ENCODE peak calls at places on chromosome 2, in ten cellular contexts. R is PC-3; B is keratinocyte; O is tibial artery; W is SK-N-SH; F is tibial nerve; D is lower lobe of right lung; A is HL-60; N is CD8-positive, alpha-beta T cell; U is heart left ventricle. V is an unnamed sample.

GRCh38 chr2:110991951-110992350 is 128.8 kb upstream of the BCL2L11 start:
- DNase-seq in R (no peak), B (no peak), O (no peak), W (no peak), F (no peak), D (no peak), A (no peak), N (no peak), U (no peak), V (no peak)

GRCh38 chr2:205758498-205758897 is 76.2 kb downstream of the NRP2 start:
- DNase-seq in R (peak; percentile 48), B (no peak), O (no peak), W (no peak), F (no peak), D (no peak), A (no peak), N (no peak), U (no peak), V (no peak)

GRCh38 chr2:166375205-166375735 is 474 bp downstream of the SCN9A start:
- DNase-seq in R (peak; percentile 47), B (no peak), O (no peak), W (peak; percentile 42), F (no peak), D (no peak), A (no peak), N (no peak), U (peak; percentile 24), V (no peak)

GRCh38 chr2:237171396-237171795 is 85.7 kb downstream of the COPS8 start:
- DNase-seq in R (peak; percentile 85), B (no peak), O (peak; percentile 73), W (no peak), F (peak; percentile 69), D (no peak), A (no peak), N (no peak), U (no peak), V (no peak)

GRCh38 chr2:122514451-122514996 is 759.1 kb downstream of the TSN start:
- DNase-seq in R (peak; percentile 59), B (no peak), O (no peak), W (no peak), F (no peak), D (no peak), A (no peak), N (no peak), U (no peak), V (no peak)

GRCh38 chr2:203934006-203934632 is 2.4 kb upstream of the ICOS start:
- DNase-seq in R (no peak), B (no peak), O (no peak), W (no peak), F (no peak), D (no peak), A (no peak), N (peak; percentile 46), U (no peak), V (no peak)

GRCh38 chr2:68994864-68995263 is 18.1 kb upstream of the ANTXR1 start:
- DNase-seq in R (peak; percentile 91), B (no peak), O (peak; percentile 76), W (no peak), F (peak; percentile 30), D (no peak), A (no peak), N (no peak), U (peak; percentile 48), V (peak; percentile 63)

GRCh38 chr2:102522890-102523289 is 49.9 kb downstream of the SLC9A4 start:
- DNase-seq in R (no peak), B (no peak), O (no peak), W (no peak), F (no peak), D (no peak), A (no peak), N (no peak), U (no peak), V (no peak)

GRCh38 chr2:120736955-120737801 is 1.5 kb downstream of the GLI2 start:
- DNase-seq in R (peak; percentile 62), B (no peak), O (peak; percentile 87), W (peak; percentile 74), F (no peak), D (no peak), A (no peak), N (peak; percentile 7), U (peak; percentile 61), V (peak; percentile 48)

GRCh38 chr2:43343573-43344304 is 117.3 kb upstream of the ZFP36L2 start:
- DNase-seq in R (no peak), B (no peak), O (peak; percentile 92), W (no peak), F (peak; percentile 88), D (no peak), A (no peak), N (no peak), U (peak; percentile 84), V (peak; percentile 71)

GRCh38 chr2:233814063-233814435 is 35.9 kb downstream of the MROH2A start:
- DNase-seq in R (no peak), B (no peak), O (no peak), W (no peak), F (no peak), D (no peak), A (no peak), N (no peak), U (no peak), V (no peak)

GRCh38 chr2:38634684-38635083 is 31.2 kb upstream of the GALM start:
- DNase-seq in R (no peak), B (no peak), O (no peak), W (peak; percentile 32), F (no peak), D (no peak), A (peak; percentile 51), N (no peak), U (no peak), V (no peak)

DNA sequence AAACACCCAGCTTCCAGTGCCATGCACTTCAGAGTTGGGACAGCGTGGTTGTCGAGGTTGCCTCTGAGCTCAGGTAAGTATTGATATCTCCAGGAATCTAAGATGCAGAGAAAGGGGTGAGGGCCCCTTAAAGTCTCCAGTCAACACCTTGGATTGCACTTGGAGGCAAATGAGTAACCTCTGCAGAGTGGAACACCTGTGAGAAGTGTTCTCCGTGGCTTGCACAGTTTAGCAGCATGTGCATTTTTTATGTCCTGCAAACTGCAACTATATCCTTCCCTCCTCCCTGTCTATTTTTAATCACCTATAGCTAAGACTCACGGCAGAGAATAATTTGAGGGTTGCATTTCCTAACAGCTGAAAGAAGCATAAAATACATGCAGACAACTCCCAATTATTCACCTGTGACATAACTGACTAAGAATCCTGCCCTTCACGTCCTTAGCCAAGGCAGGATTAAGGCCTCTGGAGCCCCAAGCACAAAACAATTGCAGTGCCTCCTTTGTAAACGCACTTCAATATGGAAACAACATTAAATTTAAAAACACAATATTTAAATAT is 1.6 kb upstream of the ZNF385B start:
- DNase-seq in R (no peak), B (no peak), O (no peak), W (no peak), F (no peak), D (no peak), A (no peak), N (no peak), U (no peak), V (no peak)
- H3K27me3 ChIP-seq in R (no peaks in the 10 kb centered on the region), B (peaks cover 35% of the 10 kb centered on the region), O (peaks cover 22% of the 10 kb centered on the region), W (peaks cover 24% of the 10 kb centered on the region), F (no peaks in the 10 kb centered on the region), D (peaks cover 23% of the 10 kb centered on the region), A (peaks cover 37% of the 10 kb centered on the region), N (no peaks in the 10 kb centered on the region), U (peaks cover 10% of the 10 kb centered on the region), V (peaks cover 84% of the 10 kb centered on the region)

GRCh38 chr2:41851554-41851953 is 196.3 kb upstream of the PKDCC start:
- DNase-seq in R (no peak), B (no peak), O (no peak), W (no peak), F (no peak), D (no peak), A (no peak), N (no peak), U (no peak), V (no peak)

GRCh38 chr2:41847744-41848441 is 199.9 kb upstream of the PKDCC start:
- DNase-seq in R (peak; percentile 47), B (no peak), O (no peak), W (no peak), F (peak; percentile 58), D (no peak), A (no peak), N (no peak), U (no peak), V (no peak)

GRCh38 chr2:41846962-41847361 is 200.9 kb upstream of the PKDCC start:
- DNase-seq in R (no peak), B (no peak), O (no peak), W (no peak), F (no peak), D (no peak), A (no peak), N (no peak), U (no peak), V (no peak)
- TF ChIP-seq CTCF in R (no peak), B (no peak), O (no peak), W (no peak), F (no peak), D (no peak), A (no peak), N (no peak), U (no peak), V (no peak)

GRCh38 chr2:240726876-240727275 is 35.2 kb downstream of the AQP12A start:
- DNase-seq in R (no peak), B (no peak), O (no peak), W (no peak), F (no peak), D (no peak), A (no peak), N (no peak), U (no peak), V (no peak)
- H3K27me3 ChIP-seq in R (no peaks in the 10 kb centered on the region), B (peaks cover 18% of the 10 kb centered on the region), O (peaks cover 50% of the 10 kb centered on the region), W (no peaks in the 10 kb centered on the region), F (no peaks in the 10 kb centered on the region), D (peaks cover 11% of the 10 kb centered on the region), A (peaks cover 2% of the 10 kb centered on the region), N (no peaks in the 10 kb centered on the region), U (no peaks in the 10 kb centered on the region), V (peaks cover 68% of the 10 kb centered on the region)

GRCh38 chr2:18889565-18890332 is 300.4 kb upstream of the NT5C1B start:
- DNase-seq in R (no peak), B (no peak), O (no peak), W (no peak), F (no peak), D (no peak), A (no peak), N (no peak), U (no peak), V (no peak)

GRCh38 chr2:18885457-18885856 is 296.1 kb upstream of the NT5C1B start:
- DNase-seq in R (no peak), B (no peak), O (no peak), W (no peak), F (no peak), D (no peak), A (no peak), N (no peak), U (no peak), V (no peak)

DNA sequence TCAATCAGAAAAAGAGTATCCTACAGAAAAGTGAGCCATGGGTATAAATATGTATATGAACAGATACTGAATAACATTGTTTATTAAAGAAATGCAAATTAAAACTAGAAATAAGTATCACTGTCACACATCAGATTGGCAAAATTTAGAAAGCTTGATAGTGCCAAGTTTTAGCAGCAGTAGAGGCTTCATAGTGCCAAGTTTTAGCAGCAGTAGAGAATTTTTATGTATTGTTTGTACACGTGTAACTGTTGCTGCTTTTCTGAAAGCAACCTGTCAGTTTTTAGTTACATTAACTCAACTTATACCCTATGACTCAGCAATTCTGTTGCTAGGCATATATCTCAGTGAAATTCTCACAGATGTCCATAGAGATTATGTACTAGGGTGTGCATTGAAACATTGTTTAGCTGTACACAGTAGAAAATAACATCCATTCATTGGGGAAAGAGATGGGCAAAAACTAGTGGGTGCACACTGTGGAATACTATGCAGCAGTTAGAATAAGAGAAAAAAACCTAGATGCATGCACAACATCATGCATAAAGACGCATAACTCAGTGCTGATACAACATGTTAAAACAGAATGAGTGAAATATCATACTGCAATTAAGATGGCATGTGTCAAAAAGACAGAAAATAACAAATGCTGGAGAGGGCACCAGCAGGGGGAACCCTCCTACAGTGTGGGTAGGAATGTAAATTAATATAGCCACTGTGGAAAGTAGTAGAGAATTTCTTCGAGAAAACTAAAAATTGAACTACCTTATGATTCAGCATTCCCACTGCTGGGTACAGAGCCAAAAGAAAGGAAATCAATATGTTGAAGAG is 294.5 kb upstream of the NT5C1B start:
- DNase-seq in R (peak; percentile 69), B (no peak), O (no peak), W (no peak), F (peak; percentile 15), D (no peak), A (no peak), N (no peak), U (no peak), V (no peak)
- TF ChIP-seq CTCF in R (peak; percentile 85), B (peak; percentile 49), O (peak; percentile 31), W (peak; percentile 58), F (no peak), D (peak; percentile 40), A (no peak), N (no peak), U (no peak), V (peak; percentile 47)